ENCODE peak calls at places on chromosome 6, in four cellular contexts. T, R, O and C are unnamed samples.

GRCh38 chr6:110541701-110542309 is 65.4 kb upstream of the SLC22A16 start:
- DNase-seq in R (no peak), O (no peak), T (no peak), C (no peak)

GRCh38 chr6:166277892-166278578 is 30.2 kb downstream of the PRR18 start:
- DNase-seq in O (no peak), R (no peak), T (no peak), C (no peak)

GRCh38 chr6:72820153-72820552 is 198.3 kb downstream of the KCNQ5 start:
- DNase-seq in R (no peak), O (no peak), T (no peak), C (no peak)

GRCh38 chr6:102994866-102995265 is 1601.4 kb downstream of the GRIK2 start:
- DNase-seq in R (no peak), O (no peak), T (no peak), C (no peak)

GRCh38 chr6:31158863-31159855 is 770 bp downstream of the TCF19 start:
- DNase-seq in R (no peak), T (no peak), O (no peak), C (no peak)

GRCh38 chr6:131379951-131380350 is 193.1 kb upstream of the ARG1 start:
- DNase-seq in T (peak; percentile 52), O (peak; percentile 53), R (peak; percentile 61), C (peak; percentile 45)

GRCh38 chr6:140684776-140685550 is 1310.5 kb upstream of the CITED2 start:
- DNase-seq in O (no peak), R (no peak), T (no peak), C (no peak)

GRCh38 chr6:13495112-13495765 is 7.8 kb upstream of the GFOD1 start:
- DNase-seq in O (no peak), R (no peak), T (no peak), C (no peak)

GRCh38 chr6:169985121-169986015 is 233.9 kb downstream of the ERMARD start:
- DNase-seq in T (no peak), R (no peak), O (no peak), C (no peak)

GRCh38 chr6:152651986-152652385 is 14.8 kb upstream of the SYNE1 start:
- DNase-seq in O (no peak), R (peak; percentile 41), T (no peak), C (no peak)

DNA sequence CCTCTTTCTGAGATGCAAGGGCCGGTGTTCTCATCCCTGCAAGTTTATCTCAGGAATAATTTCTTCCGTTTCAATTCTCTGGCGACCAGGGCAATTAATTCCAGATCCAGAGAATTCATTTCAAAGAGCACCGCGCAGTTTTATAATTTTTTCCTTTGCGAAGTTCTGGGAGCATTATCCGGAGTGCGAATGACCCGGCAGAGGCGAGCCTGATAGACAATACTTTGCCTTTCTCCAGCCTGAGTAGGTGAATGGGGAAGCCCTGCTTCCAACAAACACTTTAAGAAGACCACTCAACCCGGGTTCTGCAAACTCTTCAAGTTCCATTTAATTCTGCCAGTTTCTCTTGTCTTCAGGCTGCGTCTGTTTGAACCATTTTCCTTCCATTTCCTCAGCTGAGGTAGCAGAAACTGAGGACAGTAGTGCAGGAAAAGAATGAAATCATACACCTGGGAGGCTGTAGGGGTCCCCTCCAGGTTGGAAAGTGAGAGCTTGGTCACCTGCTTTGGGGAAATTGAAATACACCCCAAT is 974 bp downstream of the VGLL2 start:
- DNase-seq in O (no peak), T (no peak), R (no peak), C (no peak)
- H3K4me3 ChIP-seq in O (peak overlapping the region; percentile 56), T (no peak overlapping the region), R (no peak overlapping the region), C (no peak overlapping the region)

DNA sequence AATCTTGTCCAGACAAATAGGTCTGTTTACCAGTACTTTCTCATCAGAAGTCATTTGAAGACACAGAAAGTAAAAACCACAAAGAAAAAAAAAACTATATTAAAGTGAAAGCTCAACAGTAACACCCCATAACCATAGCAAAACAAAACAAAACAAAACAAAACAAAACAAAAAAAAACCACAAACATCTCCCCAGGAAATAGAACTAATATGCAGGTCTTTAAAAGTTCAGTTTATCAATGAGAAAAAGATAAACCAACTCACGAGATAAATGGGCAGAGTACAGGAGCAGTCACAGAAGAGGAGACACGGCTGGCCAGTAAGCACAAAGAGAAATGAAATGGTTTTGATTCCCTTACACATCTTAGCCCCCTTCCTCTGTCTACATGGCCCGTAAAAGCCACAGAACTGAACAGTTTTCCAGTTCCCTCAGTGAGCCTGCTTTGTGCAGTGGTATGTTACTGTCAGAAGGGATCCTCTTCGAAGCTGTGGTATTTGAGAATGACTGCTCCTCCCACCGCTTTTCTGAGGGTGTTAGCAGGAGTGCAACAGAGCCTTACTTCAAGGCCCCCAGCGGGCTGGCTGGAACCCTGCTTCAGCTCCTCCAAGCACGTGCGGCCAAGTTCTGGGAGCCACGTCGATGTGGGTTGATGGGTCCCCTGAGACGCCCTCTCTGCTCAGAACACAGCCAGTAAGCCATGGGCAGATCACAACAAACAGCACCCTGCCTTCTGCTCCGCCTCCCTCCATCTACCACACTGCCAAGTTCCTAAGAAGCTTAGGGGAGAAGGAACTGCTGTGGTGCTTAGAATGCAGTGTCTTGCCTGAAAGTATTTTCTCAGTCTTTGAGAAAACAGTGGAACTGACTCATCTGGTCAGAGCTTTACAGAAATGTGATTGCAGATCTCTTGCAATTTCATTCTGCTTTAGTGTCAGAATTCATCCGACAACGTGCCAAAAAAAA is 14.0 kb downstream of the UST start:
- DNase-seq in O (peak; percentile 98), T (no peak), R (peak; percentile 92), C (peak; percentile 90)
- H3K4me3 ChIP-seq in O (peak overlapping the region; percentile 37), T (peak overlapping the region; percentile 27), R (peak overlapping the region; percentile 21), C (peak overlapping the region; percentile 55)

GRCh38 chr6:38719358-38719757 is 4.2 kb downstream of the DNAH8 start:
- DNase-seq in O (no peak), R (no peak), T (no peak), C (no peak)

GRCh38 chr6:38714239-38715015 is 684 bp upstream of the DNAH8 start:
- DNase-seq in T (no peak), R (no peak), O (no peak), C (no peak)

GRCh38 chr6:38713812-38714211 is 1.3 kb upstream of the DNAH8 start:
- DNase-seq in T (no peak), O (no peak), R (no peak), C (no peak)

GRCh38 chr6:38716825-38717224 is 1.7 kb downstream of the DNAH8 start:
- DNase-seq in T (no peak), O (no peak), R (no peak), C (no peak)

GRCh38 chr6:38715016-38715809 is at the start of gene DNAH8:
- DNase-seq in R (no peak), O (no peak), T (no peak), C (no peak)
- H3K4me3 ChIP-seq in R (peak within 1 kb of the TSS; percentile 15), O (peak within 1 kb of the TSS; percentile 47), T (peak within 1 kb of the TSS; percentile 13), C (peak within 1 kb of the TSS; percentile 33)

GRCh38 chr6:135774006-135774405 is 77.5 kb upstream of the PDE7B start:
- DNase-seq in O (no peak), R (no peak), T (no peak), C (no peak)
- H3K4me3 ChIP-seq in O (no peak overlapping the region), R (no peak overlapping the region), T (no peak overlapping the region), C (no peak overlapping the region)

DNA sequence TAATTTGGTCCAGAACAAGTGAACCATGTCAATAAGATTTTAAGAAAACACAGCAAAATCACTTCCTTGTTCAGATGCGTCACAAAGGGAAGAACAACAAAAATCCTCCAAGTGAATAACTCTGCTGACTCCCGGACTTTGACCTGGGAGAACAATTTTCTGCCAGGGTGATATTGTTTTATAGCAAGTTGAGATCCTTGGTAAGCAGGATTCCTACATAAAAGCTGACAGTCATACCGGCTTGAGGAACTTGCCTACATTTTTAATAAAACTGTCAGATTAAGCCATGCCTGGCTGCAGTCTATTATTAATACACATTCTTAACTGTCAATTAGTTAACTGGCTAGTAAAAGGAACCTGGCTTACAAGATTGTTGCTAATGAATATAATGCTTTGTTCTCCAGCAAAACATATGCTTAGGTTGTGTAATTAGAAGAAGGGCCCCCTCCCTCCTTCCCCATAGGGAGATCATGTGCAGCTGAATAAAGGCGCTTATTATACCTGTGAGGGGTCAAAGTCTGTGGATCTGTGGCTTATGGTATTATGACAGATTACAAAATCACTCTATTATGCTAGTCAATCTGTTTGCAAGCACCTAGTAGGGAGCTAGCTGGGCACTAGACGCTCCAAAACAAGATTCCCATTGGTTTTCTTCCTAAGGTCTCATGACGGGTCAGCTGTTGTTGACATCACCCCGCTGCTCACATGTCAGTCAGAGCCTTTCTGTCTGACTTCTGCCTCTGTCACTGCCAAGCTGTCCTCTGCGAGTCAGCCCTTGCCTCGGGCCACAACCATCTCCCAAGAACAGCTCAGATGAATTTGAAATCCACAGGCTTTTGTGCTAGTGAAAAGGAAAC is 44.6 kb upstream of the SEC63 start:
- DNase-seq in R (peak; percentile 6), O (no peak), T (no peak), C (no peak)
- H3K4me3 ChIP-seq in R (no peak overlapping the region), O (no peak overlapping the region), T (no peak overlapping the region), C (no peak overlapping the region)